ENCODE peak calls at places on chromosomes 5 and 9, in nine cellular contexts. H is fibroblast of gingiva; J is WERI-Rb-1; P is activated T-cell treated with anti-CD3 and anti-CD28 coated beads for 24 hours; E is HT1080; Q is MM.1S; M is GM23248; Z is activated naive CD8-positive, alpha-beta T cell treated with anti-CD3 and anti-CD28 coated beads, Interleukin-2, amount 50 U/mL, for 24 hours; V is NCI-H2081. B is an unnamed sample.

GRCh38 chr9:28379082-28379481 is 805.8 kb upstream of the C9orf72 start:
- DNase-seq in Q (peak), J (no peak), P (no peak), E (no peak), V (no peak), Z (no peak), H (no peak), M (no peak), B (no peak)

GRCh38 chr5:90347462-90347861 is 62.1 kb downstream of the CETN3 start:
- DNase-seq in V (no peak), M (no peak), J (no peak), Q (peak), E (no peak), P (no peak), Z (no peak), H (no peak), B (no peak)

GRCh38 chr5:7869474-7870136 is 657 bp downstream of the MTRR start:
- DNase-seq in H (no peak), P (no peak), M (peak), Z (peak), E (no peak), V (peak), J (no peak), Q (peak), B (no peak)

GRCh38 chr9:129580211-129580915 is 40.5 kb downstream of the C9orf50 start:
- DNase-seq in H (no peak), P (no peak), M (no peak), E (no peak), V (no peak), J (no peak), Z (peak), Q (peak), B (no peak)

GRCh38 chr9:92648447-92649406 is 21.2 kb downstream of the IPPK start:
- DNase-seq in P (no peak), J (no peak), E (no peak), Q (no peak), Z (no peak), M (no peak), V (no peak), H (no peak), B (peak)

GRCh38 chr5:162384225-162384624 is 316.7 kb downstream of the GABRG2 start:
- DNase-seq in E (no peak), Q (no peak), M (no peak), J (no peak), H (no peak), Z (no peak), V (no peak), P (no peak), B (no peak)

GRCh38 chr9:116232425-116233159 is 79.0 kb downstream of the PAPPA start:
- DNase-seq in M (peak), P (no peak), Q (no peak), V (no peak), J (no peak), H (peak), E (peak), Z (no peak), B (no peak)

GRCh38 chr5:169350016-169350415 is 49.1 kb upstream of the SLIT3 start:
- DNase-seq in Q (no peak), V (no peak), P (no peak), Z (no peak), J (no peak), H (peak), E (peak), M (peak), B (no peak)

GRCh38 chr9:136858844-136859757 is 7.0 kb downstream of the MAMDC4 start:
- DNase-seq in V (peak), Z (no peak), P (no peak), J (no peak), M (peak), E (no peak), H (peak), Q (no peak), B (peak)

GRCh38 chr9:136996361-136997281 is at the start of gene CLIC3:
- DNase-seq in E (peak), V (no peak), Q (no peak), M (peak), Z (peak), P (peak), H (no peak), J (peak), B (no peak)

GRCh38 chr5:42228279-42228678 is 195.0 kb upstream of the GHR start:
- DNase-seq in E (no peak), Q (no peak), V (no peak), Z (no peak), M (no peak), H (peak), P (no peak), J (no peak), B (no peak)

GRCh38 chr5:143106175-143106574 is 297.3 kb downstream of the NR3C1 start:
- DNase-seq in Q (no peak), H (peak), J (peak), Z (no peak), M (peak), E (peak), P (no peak), V (peak), B (peak)

GRCh38 chr5:149457393-149457763 is 78.3 kb upstream of the IL17B start:
- DNase-seq in V (no peak), E (no peak), Z (no peak), P (no peak), M (no peak), J (no peak), H (no peak), Q (no peak), B (no peak)

GRCh38 chr5:95591490-95591901 is 28.4 kb upstream of the GPR150 start:
- DNase-seq in P (no peak), M (peak), Z (no peak), J (no peak), Q (no peak), E (peak), H (peak), V (no peak), B (no peak)

GRCh38 chr9:109272745-109273144 is 48.1 kb downstream of the EPB41L4B start:
- DNase-seq in M (peak), H (no peak), Q (no peak), J (no peak), V (no peak), E (no peak), P (no peak), Z (no peak), B (no peak)

GRCh38 chr9:101977614-101978210 is 239.3 kb upstream of the GRIN3A start:
- DNase-seq in Q (peak), M (peak), H (peak), Z (no peak), P (no peak), J (no peak), V (peak), E (peak), B (no peak)

GRCh38 chr9:100714372-100715099 is 136.7 kb downstream of the CAVIN4 start:
- DNase-seq in Z (peak), H (peak), V (peak), Q (peak), P (peak), J (peak), M (peak), E (peak), B (no peak)

GRCh38 chr5:137959488-137959887 is 70.2 kb downstream of the PKD2L2 start:
- DNase-seq in V (no peak), Z (no peak), P (no peak), Q (no peak), M (no peak), H (no peak), E (no peak), J (no peak), B (no peak)

GRCh38 chr9:123234853-123235252 is 33.5 kb downstream of the STRBP start:
- DNase-seq in J (no peak), E (no peak), Z (no peak), V (no peak), P (no peak), Q (peak), H (no peak), M (no peak), B (no peak)

GRCh38 chr9:124190761-124191160 is 67.0 kb upstream of the NEK6 start:
- DNase-seq in H (no peak), J (no peak), E (no peak), V (no peak), Z (no peak), Q (no peak), M (no peak), P (no peak), B (no peak)

GRCh38 chr5:65861830-65862241 is 64.5 kb upstream of the ERBIN start:
- DNase-seq in Z (no peak), Q (no peak), V (no peak), M (peak), E (peak), H (peak), P (no peak), J (no peak), B (no peak)

GRCh38 chr9:110148384-110148783 is 59.6 kb downstream of the C9orf152 start:
- DNase-seq in M (peak), Z (peak), P (peak), E (no peak), Q (peak), J (no peak), H (peak), V (no peak), B (no peak)

GRCh38 chr9:92506184-92506857 is 24.0 kb upstream of the ASPN start:
- DNase-seq in Z (no peak), H (peak), E (peak), Q (no peak), M (peak), V (no peak), P (no peak), J (no peak), B (peak)

GRCh38 chr5:10306114-10306513 is 1.6 kb downstream of the CMBL start:
- DNase-seq in Q (no peak), M (no peak), V (peak), E (no peak), P (no peak), H (no peak), J (no peak), Z (no peak), B (no peak)

GRCh38 chr5:150296496-150296895 is 6.2 kb downstream of the ARSI start:
- DNase-seq in V (no peak), P (no peak), Z (no peak), E (no peak), Q (no peak), J (no peak), H (no peak), M (no peak), B (no peak)

GRCh38 chr5:127898551-127899213 is 184.9 kb upstream of the SLC12A2 start:
- DNase-seq in Z (peak), V (no peak), H (peak), P (no peak), E (no peak), Q (no peak), M (peak), J (no peak), B (no peak)

GRCh38 chr9:125296843-125297372 is 35.3 kb downstream of the GAPVD1 start:
- DNase-seq in Z (no peak), P (no peak), E (no peak), M (no peak), H (no peak), J (no peak), V (peak), Q (no peak), B (no peak)

GRCh38 chr9:88106492-88106891 is 31.8 kb downstream of the SPATA31C2 start:
- DNase-seq in E (no peak), H (peak), Z (peak), V (no peak), M (peak), Q (peak), J (peak), P (peak), B (peak)

GRCh38 chr5:57335092-57335491 is 147.5 kb downstream of the ACTBL2 start:
- DNase-seq in Q (no peak), V (no peak), E (peak), H (peak), P (no peak), Z (no peak), M (peak), J (no peak), B (no peak)

GRCh38 chr9:109035684-109036423 is 22.6 kb upstream of the CTNNAL1 start:
- DNase-seq in Q (no peak), V (no peak), Z (no peak), M (peak), E (peak), P (no peak), J (no peak), H (peak), B (peak)

GRCh38 chr5:73591102-73591695 is 25.7 kb downstream of the UTP15 start:
- DNase-seq in P (peak), J (peak), Q (peak), M (peak), E (peak), V (peak), H (peak), Z (peak), B (peak)

GRCh38 chr5:81971086-81971693 is 633 bp upstream of the ATG10 start:
- DNase-seq in P (no peak), E (peak), M (peak), V (peak), Q (peak), Z (peak), J (no peak), H (peak), B (no peak)

GRCh38 chr5:33588654-33589372 is 148.0 kb downstream of the TARS1 start:
- DNase-seq in H (no peak), V (peak), Q (no peak), P (peak), Z (peak), M (no peak), J (peak), E (peak), B (no peak)

GRCh38 chr5:151719228-151719861 is 32.6 kb upstream of the SPARC start:
- DNase-seq in V (no peak), H (peak), Z (peak), M (peak), J (peak), Q (peak), P (no peak), E (peak), B (no peak)

GRCh38 chr5:1654786-1655495 is 131.2 kb upstream of the LPCAT1 start:
- DNase-seq in E (no peak), Q (no peak), J (no peak), M (no peak), V (no peak), H (no peak), Z (no peak), P (no peak), B (no peak)

GRCh38 chr5:158484968-158485367 is 614.7 kb downstream of the EBF1 start:
- DNase-seq in P (no peak), Q (no peak), H (no peak), E (no peak), J (no peak), V (no peak), M (no peak), Z (no peak), B (no peak)

GRCh38 chr9:90515550-90515949 is 127.1 kb downstream of the DIRAS2 start:
- DNase-seq in H (no peak), E (peak), M (no peak), J (no peak), Q (peak), Z (no peak), V (no peak), P (no peak), B (no peak)

GRCh38 chr5:68482199-68482598 is 266.6 kb downstream of the PIK3R1 start:
- DNase-seq in P (no peak), H (no peak), M (no peak), E (no peak), Z (no peak), J (peak), V (no peak), Q (no peak), B (no peak)

GRCh38 chr5:178432421-178433272 is 157.5 kb downstream of the COL23A1 start:
- DNase-seq in J (no peak), Z (no peak), Q (no peak), H (no peak), M (no peak), E (no peak), P (no peak), V (no peak), B (no peak)

GRCh38 chr9:127572961-127573727 is 38.9 kb upstream of the STXBP1 start:
- DNase-seq in H (peak), J (no peak), Z (no peak), P (no peak), M (peak), E (no peak), V (peak), Q (no peak), B (no peak)

B was measured in uterus.